ENCODE peak calls at places on chromosome 5, in seven cellular contexts. R, A, O, Q, B, C and H are unnamed samples.

GRCh38 chr5:137395011-137395755 is 103.9 kb downstream of the SPOCK1 start:
- DNase-seq in R (no peak), A (no peak), O (no peak), Q (no peak), B (no peak), C (no peak), H (no peak)

GRCh38 chr5:122863721-122864120 is 18.3 kb downstream of the SNX24 start:
- DNase-seq in R (no peak), A (no peak), O (no peak), Q (no peak), B (no peak), C (no peak), H (no peak)

GRCh38 chr5:34699155-34700077 is 43.3 kb downstream of the RAI14 start:
- DNase-seq in R (no peak), A (no peak), O (no peak), Q (no peak), B (peak; percentile 15), C (no peak), H (no peak)

GRCh38 chr5:104111622-104112021 is 549.0 kb upstream of the NUDT12 start:
- DNase-seq in R (no peak), A (no peak), O (no peak), Q (no peak), B (no peak), C (no peak), H (no peak)

GRCh38 chr5:32346869-32347268 is 34.1 kb upstream of the MTMR12 start:
- DNase-seq in R (no peak), A (no peak), O (no peak), Q (no peak), B (no peak), C (no peak), H (no peak)

GRCh38 chr5:134874831-134875655 is 872 bp downstream of the TXNDC15 start:
- DNase-seq in R (peak; percentile 59), A (no peak), O (peak; percentile 78), Q (peak; percentile 26), B (peak; percentile 73), C (no peak), H (peak; percentile 61)

GRCh38 chr5:36279054-36279698 is 22.5 kb downstream of the RANBP3L start:
- DNase-seq in R (no peak), A (no peak), O (no peak), Q (no peak), B (no peak), C (no peak), H (no peak)

GRCh38 chr5:140165101-140165920 is 9.7 kb upstream of the CYSTM1 start:
- DNase-seq in R (no peak), A (no peak), O (no peak), Q (no peak), B (no peak), C (no peak), H (no peak)

GRCh38 chr5:119059740-119060255 is 11.1 kb upstream of the DMXL1 start:
- DNase-seq in R (no peak), A (no peak), O (no peak), Q (no peak), B (no peak), C (no peak), H (no peak)